ENCODE peak calls at places on chromosomes 2 and 18, in six cellular contexts. C, W, I, M, L and J are unnamed samples.
A peak's percentile ranks its signal among the peaks of the same experiment; 100 is the strongest.

GRCh38 chr2:102256874-102257462 is 54.4 kb upstream of the IL1RL1 start:
- DNase-seq in C (no peak), W (no peak), I (no peak), M (no peak), L (no peak), J (no peak)

GRCh38 chr2:164697688-164698290 is 76.5 kb upstream of the GRB14 start:
- DNase-seq in C (no peak), W (peak; percentile 14), I (no peak), M (peak; percentile 17), L (no peak), J (peak; percentile 35)

GRCh38 chr2:17869128-17869527 is 9.3 kb upstream of the KCNS3 start:
- DNase-seq in C (no peak), W (peak; percentile 50), I (no peak), M (no peak), L (no peak), J (peak; percentile 86)

GRCh38 chr2:72983500-72984039 is 66.3 kb downstream of the EMX1 start:
- DNase-seq in C (no peak), W (no peak), I (no peak), M (no peak), L (no peak), J (no peak)

GRCh38 chr18:3319399-3319798 is 57.5 kb downstream of the MYL12B start:
- DNase-seq in C (no peak), W (peak; percentile 16), I (no peak), M (no peak), L (no peak), J (no peak)

GRCh38 chr2:120424274-120424796 is 78.4 kb downstream of the INHBB start:
- DNase-seq in C (no peak), W (no peak), I (no peak), M (no peak), L (no peak), J (no peak)

GRCh38 chr18:65721634-65722033 is 29.2 kb upstream of the CDH7 start:
- DNase-seq in C (no peak), W (no peak), I (no peak), M (no peak), L (no peak), J (no peak)

GRCh38 chr2:127612111-127612822 is 33.7 kb upstream of the GPR17 start:
- DNase-seq in C (no peak), W (no peak), I (no peak), M (no peak), L (no peak), J (no peak)

GRCh38 chr2:145835665-145836064 is 1315.7 kb upstream of the ZEB2 start:
- DNase-seq in C (no peak), W (no peak), I (no peak), M (no peak), L (no peak), J (no peak)

GRCh38 chr2:152120430-152120829 is 21.6 kb upstream of the CACNB4 start:
- DNase-seq in C (no peak), W (no peak), I (no peak), M (no peak), L (no peak), J (no peak)

GRCh38 chr2:160076935-160077334 is 14.5 kb upstream of the PLA2R1 start:
- DNase-seq in C (no peak), W (no peak), I (no peak), M (no peak), L (no peak), J (no peak)

GRCh38 chr2:240640939-240641338 is 15.7 kb downstream of the GPR35 start:
- DNase-seq in C (peak; percentile 13), W (peak; percentile 10), I (no peak), M (peak; percentile 82), L (peak; percentile 74), J (no peak)

GRCh38 chr2:74944987-74945782 is 13.3 kb upstream of the POLE4 start:
- DNase-seq in C (no peak), W (peak; percentile 63), I (peak; percentile 65), M (no peak), L (no peak), J (no peak)

GRCh38 chr2:221850076-221850475 is 278.0 kb upstream of the EPHA4 start:
- DNase-seq in C (no peak), W (peak; percentile 2), I (no peak), M (no peak), L (no peak), J (no peak)